ENCODE peak calls at places on chromosomes 4 and X, in seven cellular contexts. C is breast epithelium; R is activated T-helper 1 cell treated with anti-CD3 and anti-CD28 coated beads, Interleukin-12 subunit alpha, Interleukin-12 subunit beta, Interleukin-2, Interleukin-4 antibody, amounts not matched to agents 30 ng/mL and 10 ng/mL and 1 ng/mL, durations not matched to agents 14 hours and 24 hours and 36 hours; H is AG04450; B is amygdala; K is GM23248; V is CD8-positive, alpha-beta memory T cell. M is an unnamed sample.

GRCh38 chrX:33336783-33337182 is 125.4 kb upstream of the DMD start:
- DNase-seq in R (no peak), H (no peak), K (peak), B (peak), V (no peak), C (no peak), M (peak)

GRCh38 chrX:125289209-125289608 is 30.5 kb upstream of the TEX13C start:
- DNase-seq in K (no peak), B (no peak), H (no peak), V (no peak), R (no peak), C (no peak), M (no peak)

GRCh38 chrX:119042996-119043395 is 29.8 kb upstream of the CT47C1 start:
- DNase-seq in K (no peak), B (no peak), V (no peak), H (no peak), C (no peak), R (no peak), M (no peak)

GRCh38 chr4:1985287-1985686 is 23.5 kb downstream of the NELFA start:
- DNase-seq in B (no peak), R (no peak), K (no peak), C (no peak), H (no peak), V (no peak), M (no peak)

GRCh38 chrX:105829006-105829405 is 6.7 kb downstream of the NRK start:
- DNase-seq in K (no peak), R (no peak), C (no peak), H (no peak), V (no peak), B (no peak), M (no peak)

GRCh38 chrX:47748576-47748975 is 88.1 kb upstream of the ZNF81 start:
- DNase-seq in K (peak), B (no peak), R (no peak), V (no peak), C (no peak), H (no peak), M (no peak)

GRCh38 chr4:37803348-37803973 is 23.0 kb upstream of the PGM2 start:
- DNase-seq in K (peak), C (no peak), R (no peak), H (no peak), B (no peak), V (no peak), M (peak)

GRCh38 chr4:113881256-113881655 is 98.2 kb downstream of the ARSJ start:
- DNase-seq in V (no peak), R (no peak), K (peak), H (peak), C (no peak), B (no peak), M (no peak)

GRCh38 chr4:73259552-73260140 is 1.0 kb upstream of the ANKRD17 start:
- DNase-seq in K (peak), H (no peak), V (no peak), C (no peak), R (no peak), B (no peak), M (no peak)

GRCh38 chr4:164748375-164748774 is 5.6 kb upstream of the SMIM31 start:
- DNase-seq in B (no peak), R (no peak), C (no peak), H (no peak), K (peak), V (no peak), M (no peak)

GRCh38 chrX:28324306-28324705 is 262.9 kb upstream of the IL1RAPL1 start:
- DNase-seq in K (no peak), C (no peak), B (no peak), H (no peak), R (no peak), V (no peak), M (no peak)

GRCh38 chr4:100929753-100930152 is 411.9 kb upstream of the EMCN start:
- DNase-seq in K (no peak), C (no peak), H (no peak), V (no peak), B (no peak), R (no peak), M (no peak)

GRCh38 chrX:95629737-95630136 is 1054.9 kb upstream of the DIAPH2 start:
- DNase-seq in C (no peak), R (no peak), K (no peak), V (no peak), B (no peak), H (no peak), M (no peak)

GRCh38 chrX:20363003-20363674 is 96.4 kb upstream of the RPS6KA3 start:
- DNase-seq in H (no peak), V (no peak), B (no peak), R (no peak), C (no peak), K (peak), M (no peak)

GRCh38 chrX:129494887-129495286 is 28.4 kb downstream of the SMARCA1 start:
- DNase-seq in K (no peak), C (no peak), R (no peak), H (no peak), V (no peak), B (no peak), M (no peak)

GRCh38 chrX:136046295-136046894 is 61.2 kb downstream of the SLC9A6 start:
- DNase-seq in R (no peak), B (no peak), C (no peak), V (no peak), K (no peak), H (no peak), M (no peak)

GRCh38 chrX:2176733-2177132 is 324.0 kb downstream of the DHRSX start:
- DNase-seq in V (no peak), R (no peak), K (no peak), B (no peak), H (no peak), C (no peak), M (no peak)

GRCh38 chr4:7970031-7970946 is 30.6 kb upstream of the AFAP1 start:
- DNase-seq in R (peak), V (peak), K (peak), B (no peak), H (no peak), C (no peak), M (peak)

GRCh38 chrX:68492583-68492982 is 6.3 kb upstream of the YIPF6 start:
- DNase-seq in K (no peak), R (no peak), H (no peak), B (no peak), C (no peak), V (no peak), M (no peak)

GRCh38 chr4:125125256-125125655 is 189.5 kb upstream of the FAT4 start:
- DNase-seq in R (no peak), C (no peak), K (no peak), V (no peak), H (no peak), B (no peak), M (no peak)

M was measured in NCI-H526.